ENCODE peak calls at places on chromosomes 4 and X, in five cellular contexts. One of them, this sample, is unnamed.

GRCh38 chr4:143389543-143390195 is 53.0 kb downstream of the GAB1 start:
- DNase-seq in astrocyte of the spinal cord: peak; percentile 20
- DNase-seq in stimulated activated CD4-positive, alpha-beta T cell treated with anti-CD3 and anti-CD28 coated beads, Interleukin-1b, Interleukin-23, amount 100 ng/mL, for 24 hours: no peak
- DNase-seq in CD4-positive, CD25-positive, alpha-beta regulatory T cell: no peak
- DNase-seq in nephron progenitor cell: no peak
- DNase-seq in this sample: peak; percentile 36

GRCh38 chrX:119067023-119067739 is 5.6 kb upstream of the CT47C1 start:
- DNase-seq in stimulated activated CD4-positive, alpha-beta T cell treated with anti-CD3 and anti-CD28 coated beads, Interleukin-1b, Interleukin-23, amount 100 ng/mL, for 24 hours: peak; percentile 2
- DNase-seq in astrocyte of the spinal cord: peak; percentile 52
- DNase-seq in CD4-positive, CD25-positive, alpha-beta regulatory T cell: peak; percentile 15
- DNase-seq in nephron progenitor cell: peak; percentile 58
- DNase-seq in this sample: peak; percentile 0

GRCh38 chr4:87049508-87049907 is 114.7 kb downstream of the AFF1 start:
- DNase-seq in astrocyte of the spinal cord: no peak
- DNase-seq in nephron progenitor cell: no peak
- DNase-seq in CD4-positive, CD25-positive, alpha-beta regulatory T cell: no peak
- DNase-seq in stimulated activated CD4-positive, alpha-beta T cell treated with anti-CD3 and anti-CD28 coated beads, Interleukin-1b, Interleukin-23, amount 100 ng/mL, for 24 hours: no peak
- DNase-seq in this sample: no peak

GRCh38 chrX:43949669-43950068 is 23.5 kb downstream of the NDP start:
- DNase-seq in nephron progenitor cell: peak; percentile 59
- DNase-seq in astrocyte of the spinal cord: no peak
- DNase-seq in CD4-positive, CD25-positive, alpha-beta regulatory T cell: peak; percentile 14
- DNase-seq in stimulated activated CD4-positive, alpha-beta T cell treated with anti-CD3 and anti-CD28 coated beads, Interleukin-1b, Interleukin-23, amount 100 ng/mL, for 24 hours: no peak
- DNase-seq in this sample: no peak

GRCh38 chrX:13197961-13198761 is 121.7 kb downstream of the ATXN3L start:
- DNase-seq in CD4-positive, CD25-positive, alpha-beta regulatory T cell: no peak
- DNase-seq in nephron progenitor cell: no peak
- DNase-seq in astrocyte of the spinal cord: no peak
- DNase-seq in stimulated activated CD4-positive, alpha-beta T cell treated with anti-CD3 and anti-CD28 coated beads, Interleukin-1b, Interleukin-23, amount 100 ng/mL, for 24 hours: no peak
- DNase-seq in this sample: no peak

GRCh38 chr4:107760281-107760947 is 40.4 kb upstream of the PAPSS1 start:
- DNase-seq in CD4-positive, CD25-positive, alpha-beta regulatory T cell: no peak
- DNase-seq in stimulated activated CD4-positive, alpha-beta T cell treated with anti-CD3 and anti-CD28 coated beads, Interleukin-1b, Interleukin-23, amount 100 ng/mL, for 24 hours: no peak
- DNase-seq in astrocyte of the spinal cord: no peak
- DNase-seq in nephron progenitor cell: no peak
- DNase-seq in this sample: no peak

GRCh38 chr4:27205994-27206393 is 345.4 kb downstream of the STIM2 start:
- DNase-seq in stimulated activated CD4-positive, alpha-beta T cell treated with anti-CD3 and anti-CD28 coated beads, Interleukin-1b, Interleukin-23, amount 100 ng/mL, for 24 hours: no peak
- DNase-seq in CD4-positive, CD25-positive, alpha-beta regulatory T cell: no peak
- DNase-seq in astrocyte of the spinal cord: no peak
- DNase-seq in nephron progenitor cell: no peak
- DNase-seq in this sample: no peak

GRCh38 chr4:156538210-156538609 is 433.4 kb downstream of the PDGFC start:
- DNase-seq in stimulated activated CD4-positive, alpha-beta T cell treated with anti-CD3 and anti-CD28 coated beads, Interleukin-1b, Interleukin-23, amount 100 ng/mL, for 24 hours: no peak
- DNase-seq in CD4-positive, CD25-positive, alpha-beta regulatory T cell: no peak
- DNase-seq in astrocyte of the spinal cord: no peak
- DNase-seq in nephron progenitor cell: no peak
- DNase-seq in this sample: no peak

GRCh38 chrX:69988955-69989394 is 60.8 kb downstream of the AWAT2 start:
- DNase-seq in astrocyte of the spinal cord: no peak
- DNase-seq in CD4-positive, CD25-positive, alpha-beta regulatory T cell: no peak
- DNase-seq in nephron progenitor cell: no peak
- DNase-seq in stimulated activated CD4-positive, alpha-beta T cell treated with anti-CD3 and anti-CD28 coated beads, Interleukin-1b, Interleukin-23, amount 100 ng/mL, for 24 hours: no peak
- DNase-seq in this sample: no peak

GRCh38 chr4:21664355-21664754 is 284.2 kb downstream of the KCNIP4 start:
- DNase-seq in CD4-positive, CD25-positive, alpha-beta regulatory T cell: no peak
- DNase-seq in astrocyte of the spinal cord: no peak
- DNase-seq in nephron progenitor cell: no peak
- DNase-seq in stimulated activated CD4-positive, alpha-beta T cell treated with anti-CD3 and anti-CD28 coated beads, Interleukin-1b, Interleukin-23, amount 100 ng/mL, for 24 hours: no peak
- DNase-seq in this sample: no peak

GRCh38 chr4:41057456-41057855 is 156.9 kb downstream of the APBB2 start:
- DNase-seq in CD4-positive, CD25-positive, alpha-beta regulatory T cell: no peak
- DNase-seq in stimulated activated CD4-positive, alpha-beta T cell treated with anti-CD3 and anti-CD28 coated beads, Interleukin-1b, Interleukin-23, amount 100 ng/mL, for 24 hours: no peak
- DNase-seq in nephron progenitor cell: no peak
- DNase-seq in astrocyte of the spinal cord: peak; percentile 49
- DNase-seq in this sample: no peak

GRCh38 chr4:148787831-148788477 is 345.7 kb upstream of the NR3C2 start:
- DNase-seq in astrocyte of the spinal cord: peak; percentile 59
- DNase-seq in nephron progenitor cell: no peak
- DNase-seq in stimulated activated CD4-positive, alpha-beta T cell treated with anti-CD3 and anti-CD28 coated beads, Interleukin-1b, Interleukin-23, amount 100 ng/mL, for 24 hours: no peak
- DNase-seq in CD4-positive, CD25-positive, alpha-beta regulatory T cell: no peak
- DNase-seq in this sample: no peak

GRCh38 chrX:47745386-47745785 is 86.4 kb upstream of the UXT start:
- DNase-seq in stimulated activated CD4-positive, alpha-beta T cell treated with anti-CD3 and anti-CD28 coated beads, Interleukin-1b, Interleukin-23, amount 100 ng/mL, for 24 hours: no peak
- DNase-seq in nephron progenitor cell: no peak
- DNase-seq in CD4-positive, CD25-positive, alpha-beta regulatory T cell: no peak
- DNase-seq in astrocyte of the spinal cord: no peak
- DNase-seq in this sample: no peak

GRCh38 chr4:14958436-14958835 is 43.8 kb upstream of the CPEB2 start:
- DNase-seq in CD4-positive, CD25-positive, alpha-beta regulatory T cell: no peak
- DNase-seq in stimulated activated CD4-positive, alpha-beta T cell treated with anti-CD3 and anti-CD28 coated beads, Interleukin-1b, Interleukin-23, amount 100 ng/mL, for 24 hours: no peak
- DNase-seq in astrocyte of the spinal cord: no peak
- DNase-seq in nephron progenitor cell: no peak
- DNase-seq in this sample: no peak

GRCh38 chr4:74039065-74039763 is 725 bp upstream of the CXCL3 start:
- DNase-seq in stimulated activated CD4-positive, alpha-beta T cell treated with anti-CD3 and anti-CD28 coated beads, Interleukin-1b, Interleukin-23, amount 100 ng/mL, for 24 hours: no peak
- DNase-seq in CD4-positive, CD25-positive, alpha-beta regulatory T cell: no peak
- DNase-seq in nephron progenitor cell: no peak
- DNase-seq in astrocyte of the spinal cord: peak; percentile 52
- DNase-seq in this sample: peak; percentile 2

GRCh38 chr4:81913427-81913878 is 441.7 kb upstream of the RASGEF1B start:
- DNase-seq in astrocyte of the spinal cord: peak; percentile 1
- DNase-seq in nephron progenitor cell: peak; percentile 68
- DNase-seq in CD4-positive, CD25-positive, alpha-beta regulatory T cell: peak; percentile 46
- DNase-seq in stimulated activated CD4-positive, alpha-beta T cell treated with anti-CD3 and anti-CD28 coated beads, Interleukin-1b, Interleukin-23, amount 100 ng/mL, for 24 hours: peak; percentile 23
- DNase-seq in this sample: no peak

GRCh38 chr4:98746530-98746929 is 88.1 kb upstream of the TSPAN5 start:
- DNase-seq in CD4-positive, CD25-positive, alpha-beta regulatory T cell: no peak
- DNase-seq in stimulated activated CD4-positive, alpha-beta T cell treated with anti-CD3 and anti-CD28 coated beads, Interleukin-1b, Interleukin-23, amount 100 ng/mL, for 24 hours: no peak
- DNase-seq in astrocyte of the spinal cord: peak; percentile 79
- DNase-seq in nephron progenitor cell: no peak
- DNase-seq in this sample: no peak

GRCh38 chr4:113457886-113458285 is 303.7 kb downstream of the CAMK2D start:
- DNase-seq in CD4-positive, CD25-positive, alpha-beta regulatory T cell: no peak
- DNase-seq in stimulated activated CD4-positive, alpha-beta T cell treated with anti-CD3 and anti-CD28 coated beads, Interleukin-1b, Interleukin-23, amount 100 ng/mL, for 24 hours: no peak
- DNase-seq in astrocyte of the spinal cord: no peak
- DNase-seq in nephron progenitor cell: no peak
- DNase-seq in this sample: no peak

GRCh38 chrX:149762696-149763614 is 10.9 kb upstream of the HSFX1 start:
- DNase-seq in astrocyte of the spinal cord: no peak
- DNase-seq in CD4-positive, CD25-positive, alpha-beta regulatory T cell: no peak
- DNase-seq in stimulated activated CD4-positive, alpha-beta T cell treated with anti-CD3 and anti-CD28 coated beads, Interleukin-1b, Interleukin-23, amount 100 ng/mL, for 24 hours: no peak
- DNase-seq in nephron progenitor cell: no peak
- DNase-seq in this sample: no peak

GRCh38 chrX:144681501-144681900 is 565.8 kb upstream of the SPANXN1 start:
- DNase-seq in CD4-positive, CD25-positive, alpha-beta regulatory T cell: no peak
- DNase-seq in nephron progenitor cell: no peak
- DNase-seq in astrocyte of the spinal cord: peak; percentile 56
- DNase-seq in stimulated activated CD4-positive, alpha-beta T cell treated with anti-CD3 and anti-CD28 coated beads, Interleukin-1b, Interleukin-23, amount 100 ng/mL, for 24 hours: no peak
- DNase-seq in this sample: no peak

GRCh38 chrX:38192007-38192625 is 28.6 kb downstream of the SRPX start:
- DNase-seq in stimulated activated CD4-positive, alpha-beta T cell treated with anti-CD3 and anti-CD28 coated beads, Interleukin-1b, Interleukin-23, amount 100 ng/mL, for 24 hours: no peak
- DNase-seq in astrocyte of the spinal cord: no peak
- DNase-seq in nephron progenitor cell: no peak
- DNase-seq in CD4-positive, CD25-positive, alpha-beta regulatory T cell: no peak
- DNase-seq in this sample: no peak

GRCh38 chrX:52082578-52082977 is 13.6 kb upstream of the MAGED4B start:
- DNase-seq in nephron progenitor cell: no peak
- DNase-seq in astrocyte of the spinal cord: peak; percentile 35
- DNase-seq in CD4-positive, CD25-positive, alpha-beta regulatory T cell: no peak
- DNase-seq in stimulated activated CD4-positive, alpha-beta T cell treated with anti-CD3 and anti-CD28 coated beads, Interleukin-1b, Interleukin-23, amount 100 ng/mL, for 24 hours: no peak
- DNase-seq in this sample: no peak

GRCh38 chr4:156583265-156583664 is 388.3 kb downstream of the PDGFC start:
- DNase-seq in CD4-positive, CD25-positive, alpha-beta regulatory T cell: no peak
- DNase-seq in nephron progenitor cell: no peak
- DNase-seq in stimulated activated CD4-positive, alpha-beta T cell treated with anti-CD3 and anti-CD28 coated beads, Interleukin-1b, Interleukin-23, amount 100 ng/mL, for 24 hours: no peak
- DNase-seq in astrocyte of the spinal cord: no peak
- DNase-seq in this sample: no peak